ENCODE peak calls at places on chromosomes 3 and 15, in five cellular contexts. One of them, this sample, is unnamed.

GRCh38 chr3:50427255-50427654 is 67.9 kb upstream of the TMEM115 start:
- DNase-seq in aorta: no peak
- DNase-seq in H9: no peak
- DNase-seq in upper lobe of right lung: no peak
- DNase-seq in Peyer's patch: no peak
- DNase-seq in this sample: no peak

GRCh38 chr3:52197842-52198625 is at the start of gene ALAS1:
- DNase-seq in aorta: peak
- DNase-seq in H9: peak
- DNase-seq in upper lobe of right lung: peak
- DNase-seq in Peyer's patch: peak
- DNase-seq in this sample: peak

GRCh38 chr3:105328338-105328730 is 38.4 kb upstream of the ALCAM start:
- DNase-seq in aorta: no peak
- DNase-seq in H9: no peak
- DNase-seq in upper lobe of right lung: no peak
- DNase-seq in Peyer's patch: no peak
- DNase-seq in this sample: no peak

GRCh38 chr15:41928637-41929620 is 35.1 kb upstream of the SPTBN5 start:
- DNase-seq in aorta: peak
- DNase-seq in H9: no peak
- DNase-seq in upper lobe of right lung: peak
- DNase-seq in Peyer's patch: peak
- DNase-seq in this sample: no peak

GRCh38 chr3:137065381-137065780 is 107.6 kb downstream of the IL20RB start:
- DNase-seq in aorta: no peak
- DNase-seq in H9: peak
- DNase-seq in upper lobe of right lung: no peak
- DNase-seq in Peyer's patch: no peak
- DNase-seq in this sample: no peak

GRCh38 chr15:68991723-68992122 is 22.8 kb upstream of the NOX5 start:
- DNase-seq in aorta: no peak
- DNase-seq in H9: no peak
- DNase-seq in upper lobe of right lung: no peak
- DNase-seq in Peyer's patch: no peak
- DNase-seq in this sample: no peak

GRCh38 chr15:89203705-89204273 is 17.6 kb downstream of the RLBP1 start:
- DNase-seq in aorta: no peak
- DNase-seq in H9: no peak
- DNase-seq in upper lobe of right lung: no peak
- DNase-seq in Peyer's patch: no peak
- DNase-seq in this sample: peak

GRCh38 chr3:58058654-58059263 is 50.5 kb downstream of the FLNB start:
- DNase-seq in aorta: no peak
- DNase-seq in H9: no peak
- DNase-seq in upper lobe of right lung: no peak
- DNase-seq in Peyer's patch: no peak
- DNase-seq in this sample: no peak

GRCh38 chr3:127656906-127657305 is 15.8 kb upstream of the ABTB1 start:
- DNase-seq in aorta: no peak
- DNase-seq in H9: no peak
- DNase-seq in upper lobe of right lung: peak
- DNase-seq in Peyer's patch: no peak
- DNase-seq in this sample: no peak

GRCh38 chr3:124558898-124559649 is 171.2 kb upstream of the UMPS start:
- DNase-seq in aorta: peak
- DNase-seq in H9: peak
- DNase-seq in upper lobe of right lung: peak
- DNase-seq in Peyer's patch: peak
- DNase-seq in this sample: no peak

GRCh38 chr3:146142757-146143156 is 18.2 kb downstream of the PLOD2 start:
- DNase-seq in aorta: no peak
- DNase-seq in H9: no peak
- DNase-seq in upper lobe of right lung: no peak
- DNase-seq in Peyer's patch: no peak
- DNase-seq in this sample: no peak

GRCh38 chr3:123069021-123069381 is 2.2 kb downstream of the PDIA5 start:
- DNase-seq in aorta: no peak
- DNase-seq in H9: no peak
- DNase-seq in upper lobe of right lung: no peak
- DNase-seq in Peyer's patch: no peak
- DNase-seq in this sample: no peak

GRCh38 chr15:84817461-84818081 is 415 bp downstream of the ALPK3 start:
- DNase-seq in aorta: no peak
- DNase-seq in H9: peak
- DNase-seq in upper lobe of right lung: peak
- DNase-seq in Peyer's patch: no peak
- DNase-seq in this sample: no peak

GRCh38 chr15:90982135-90982534 is 12.2 kb downstream of the PRC1 start:
- DNase-seq in aorta: no peak
- DNase-seq in H9: no peak
- DNase-seq in upper lobe of right lung: no peak
- DNase-seq in Peyer's patch: no peak
- DNase-seq in this sample: no peak

GRCh38 chr3:53593611-53594010 is 99.2 kb downstream of the CACNA1D start:
- DNase-seq in aorta: no peak
- DNase-seq in H9: no peak
- DNase-seq in upper lobe of right lung: no peak
- DNase-seq in Peyer's patch: no peak
- DNase-seq in this sample: no peak
- H3K27ac ChIP-seq in aorta: no peak
- H3K27ac ChIP-seq in H9: no peak
- H3K27ac ChIP-seq in upper lobe of right lung: no peak
- H3K27ac ChIP-seq in Peyer's patch: no peak
- H3K27ac ChIP-seq in this sample: no peak

GRCh38 chr15:67369359-67369758 is 114.8 kb downstream of the IQCH start:
- DNase-seq in aorta: no peak
- DNase-seq in H9: no peak
- DNase-seq in upper lobe of right lung: no peak
- DNase-seq in Peyer's patch: no peak
- DNase-seq in this sample: no peak

GRCh38 chr15:67372563-67372962 is 118.0 kb downstream of the IQCH start:
- DNase-seq in aorta: no peak
- DNase-seq in H9: no peak
- DNase-seq in upper lobe of right lung: no peak
- DNase-seq in Peyer's patch: no peak
- DNase-seq in this sample: no peak

GRCh38 chr15:67366904-67367303 is 112.3 kb downstream of the IQCH start:
- DNase-seq in aorta: no peak
- DNase-seq in H9: no peak
- DNase-seq in upper lobe of right lung: no peak
- DNase-seq in Peyer's patch: no peak
- DNase-seq in this sample: no peak

GRCh38 chr15:67373266-67373665 is 118.7 kb downstream of the IQCH start:
- DNase-seq in aorta: no peak
- DNase-seq in H9: no peak
- DNase-seq in upper lobe of right lung: no peak
- DNase-seq in Peyer's patch: no peak
- DNase-seq in this sample: no peak

DNA sequence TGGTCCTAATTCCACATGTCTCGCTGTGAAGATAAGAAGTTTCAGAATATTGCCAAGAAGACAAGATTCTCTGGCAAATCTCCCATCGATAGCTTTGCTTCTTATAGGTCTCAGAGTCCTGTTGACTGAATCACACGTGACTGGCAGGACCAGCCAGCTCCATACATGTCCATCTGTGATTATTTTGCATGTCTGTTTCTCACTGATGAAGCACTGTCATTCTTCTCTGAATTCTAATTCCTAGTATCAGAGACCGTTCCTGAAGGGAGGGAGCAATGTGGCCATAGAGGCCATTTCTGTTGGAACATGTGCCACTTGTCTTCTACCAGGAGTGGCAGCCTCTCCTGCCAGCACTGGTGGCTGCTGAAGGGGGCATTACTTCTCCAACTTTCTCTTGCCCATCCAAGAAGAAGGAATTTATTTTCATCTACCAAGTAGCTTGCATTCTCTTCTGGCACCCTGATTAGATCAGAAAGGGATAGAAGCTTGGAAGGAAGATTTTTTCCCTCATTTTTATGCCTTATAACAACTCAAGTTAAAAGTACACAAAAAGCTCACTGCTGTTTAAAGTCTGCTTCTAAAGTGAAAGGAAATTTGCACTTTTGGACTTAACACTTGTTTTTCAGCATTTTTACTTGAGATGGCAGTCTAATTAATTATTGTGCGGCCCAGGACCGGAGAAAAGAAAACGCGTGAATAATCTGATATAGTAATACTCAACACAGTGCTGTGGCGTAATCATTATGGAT is 115.8 kb downstream of the IQCH start:
- DNase-seq in aorta: no peak
- DNase-seq in H9: no peak
- DNase-seq in upper lobe of right lung: no peak
- DNase-seq in Peyer's patch: no peak
- DNase-seq in this sample: no peak
- H3K27ac ChIP-seq in aorta: no peak
- H3K27ac ChIP-seq in H9: no peak
- H3K27ac ChIP-seq in upper lobe of right lung: no peak
- H3K27ac ChIP-seq in Peyer's patch: no peak
- H3K27ac ChIP-seq in this sample: no peak

DNA sequence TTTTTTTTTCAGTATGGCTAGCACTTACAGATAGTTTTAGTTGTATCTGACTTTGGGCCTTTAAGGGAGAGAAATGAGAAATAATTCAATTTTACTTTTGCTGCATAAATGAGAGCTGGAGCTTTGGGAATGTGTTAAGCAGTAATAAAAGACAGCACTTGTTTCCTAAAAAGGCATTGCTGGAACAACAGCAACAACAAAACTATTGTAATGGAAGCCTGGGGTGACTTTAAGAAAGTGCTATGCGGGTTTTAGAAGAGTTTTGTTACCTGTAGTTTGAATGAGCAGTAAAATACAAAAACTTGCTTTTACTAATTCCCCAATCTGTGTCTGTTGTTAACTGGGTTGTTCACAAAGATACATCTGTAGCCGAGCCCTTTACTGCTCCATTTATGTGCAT is 774.0 kb upstream of the ARPP21 start:
- DNase-seq in aorta: no peak
- DNase-seq in H9: no peak
- DNase-seq in upper lobe of right lung: no peak
- DNase-seq in Peyer's patch: no peak
- DNase-seq in this sample: no peak
- H3K27ac ChIP-seq in aorta: no peak
- H3K27ac ChIP-seq in H9: peak
- H3K27ac ChIP-seq in upper lobe of right lung: no peak
- H3K27ac ChIP-seq in Peyer's patch: no peak
- H3K27ac ChIP-seq in this sample: no peak

GRCh38 chr15:66745530-66746230 is 43.6 kb downstream of the SMAD6 start:
- DNase-seq in aorta: peak
- DNase-seq in H9: no peak
- DNase-seq in upper lobe of right lung: peak
- DNase-seq in Peyer's patch: no peak
- DNase-seq in this sample: no peak

GRCh38 chr15:66747866-66748265 is 45.8 kb downstream of the SMAD6 start:
- DNase-seq in aorta: peak
- DNase-seq in H9: no peak
- DNase-seq in upper lobe of right lung: no peak
- DNase-seq in Peyer's patch: no peak
- DNase-seq in this sample: no peak

GRCh38 chr15:66748320-66748779 is 46.3 kb downstream of the SMAD6 start:
- DNase-seq in aorta: no peak
- DNase-seq in H9: no peak
- DNase-seq in upper lobe of right lung: no peak
- DNase-seq in Peyer's patch: no peak
- DNase-seq in this sample: no peak

GRCh38 chr15:66746231-66746605 is 44.2 kb downstream of the SMAD6 start:
- DNase-seq in aorta: peak
- DNase-seq in H9: no peak
- DNase-seq in upper lobe of right lung: no peak
- DNase-seq in Peyer's patch: no peak
- DNase-seq in this sample: no peak

DNA sequence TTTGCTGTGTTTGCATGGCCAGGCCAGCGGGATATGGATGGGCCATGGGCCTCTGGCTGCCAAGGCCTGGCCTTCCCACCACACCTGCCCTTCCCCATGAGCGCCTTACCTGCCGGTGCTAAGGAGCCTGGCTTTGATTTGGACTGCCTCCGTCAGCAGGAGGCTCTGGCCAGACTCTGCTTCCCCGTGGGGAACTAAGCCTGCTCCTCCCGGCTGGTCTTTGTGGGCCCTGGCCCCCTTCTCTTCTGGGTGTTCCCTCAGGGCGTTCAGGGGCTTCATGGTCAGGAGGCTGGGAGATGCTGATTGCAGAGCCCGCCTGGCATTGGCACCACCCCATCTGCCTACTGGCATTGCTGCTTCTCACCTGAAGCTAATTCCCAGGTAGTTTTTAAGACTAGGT is 45.2 kb downstream of the SMAD6 start:
- DNase-seq in aorta: peak
- DNase-seq in H9: no peak
- DNase-seq in upper lobe of right lung: peak
- DNase-seq in Peyer's patch: no peak
- DNase-seq in this sample: no peak
- H3K27ac ChIP-seq in aorta: peak
- H3K27ac ChIP-seq in H9: no peak
- H3K27ac ChIP-seq in upper lobe of right lung: no peak
- H3K27ac ChIP-seq in Peyer's patch: no peak
- H3K27ac ChIP-seq in this sample: no peak

GRCh38 chr3:24318668-24319287 is 175.9 kb downstream of the THRB start:
- DNase-seq in aorta: no peak
- DNase-seq in H9: no peak
- DNase-seq in upper lobe of right lung: no peak
- DNase-seq in Peyer's patch: no peak
- DNase-seq in this sample: no peak

GRCh38 chr3:24316887-24317383 is 177.7 kb downstream of the THRB start:
- DNase-seq in aorta: no peak
- DNase-seq in H9: no peak
- DNase-seq in upper lobe of right lung: no peak
- DNase-seq in Peyer's patch: no peak
- DNase-seq in this sample: no peak

GRCh38 chr3:24315342-24315741 is 179.3 kb downstream of the THRB start:
- DNase-seq in aorta: no peak
- DNase-seq in H9: no peak
- DNase-seq in upper lobe of right lung: no peak
- DNase-seq in Peyer's patch: no peak
- DNase-seq in this sample: no peak

GRCh38 chr3:24311881-24312280 is 182.8 kb downstream of the THRB start:
- DNase-seq in aorta: no peak
- DNase-seq in H9: no peak
- DNase-seq in upper lobe of right lung: no peak
- DNase-seq in Peyer's patch: no peak
- DNase-seq in this sample: no peak

DNA sequence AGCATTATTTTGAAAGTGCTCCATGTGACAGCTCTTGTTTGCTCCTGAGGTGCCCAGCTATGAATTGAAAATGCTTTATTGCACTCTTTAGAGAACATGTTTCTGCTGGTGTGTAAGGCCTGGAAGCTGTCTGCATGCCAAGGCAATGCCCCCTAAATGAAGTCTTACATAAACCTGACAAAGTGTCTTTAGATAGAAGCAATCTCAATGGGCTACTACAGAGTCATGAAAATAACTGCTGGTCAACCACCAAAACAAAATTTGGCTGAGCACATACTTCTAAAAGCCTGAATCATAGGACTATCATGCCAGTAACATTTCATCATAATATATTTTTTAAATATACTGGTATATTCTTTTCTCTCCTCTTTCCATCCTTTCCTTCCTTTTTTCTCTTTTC is 178.7 kb downstream of the THRB start:
- DNase-seq in aorta: no peak
- DNase-seq in H9: no peak
- DNase-seq in upper lobe of right lung: no peak
- DNase-seq in Peyer's patch: no peak
- DNase-seq in this sample: no peak
- H3K27ac ChIP-seq in aorta: no peak
- H3K27ac ChIP-seq in H9: no peak
- H3K27ac ChIP-seq in upper lobe of right lung: no peak
- H3K27ac ChIP-seq in Peyer's patch: no peak
- H3K27ac ChIP-seq in this sample: no peak